ENCODE peak calls at places on chromosomes 11 and 22, in four cellular contexts. B is K562, S is WTC11, Y is H1. A is an unnamed sample.

GRCh38 chr11:132779487-132779886 is 752.8 kb downstream of the OPCML start:
- DNase-seq in B (no peak), S (peak), Y (no peak), A (no peak)

GRCh38 chr11:46278387-46279173 is 1.1 kb downstream of the CREB3L1 start:
- DNase-seq in B (peak), S (peak), Y (peak), A (peak)

GRCh38 chr11:111913997-111914396 is 1.5 kb downstream of the HSPB2 start:
- DNase-seq in B (no peak), S (no peak), Y (no peak), A (no peak)

GRCh38 chr11:130340671-130341319 is 26.1 kb upstream of the ZBTB44 start:
- DNase-seq in B (no peak), S (no peak), Y (no peak), A (no peak)

GRCh38 chr22:44957267-44957905 is 52.4 kb downstream of the PHF21B start:
- DNase-seq in B (no peak), S (peak), Y (no peak), A (no peak)

GRCh38 chr11:86608251-86608799 is 64.1 kb downstream of the ME3 start:
- DNase-seq in B (peak), S (peak), Y (peak), A (peak)

GRCh38 chr11:121929581-121929980 is 186.4 kb downstream of the BLID start:
- DNase-seq in B (no peak), S (peak), Y (no peak), A (peak)

GRCh38 chr11:14746857-14747256 is 103.3 kb downstream of the PDE3B start:
- DNase-seq in B (no peak), S (no peak), Y (no peak), A (no peak)

GRCh38 chr11:299081-299891 is at the start of gene IFITM5:
- DNase-seq in B (no peak), S (peak), Y (no peak), A (no peak)

GRCh38 chr11:10307022-10307410 is 2.1 kb downstream of the ADM start:
- DNase-seq in B (no peak), S (no peak), Y (no peak), A (no peak)

GRCh38 chr11:76604652-76605241 is 65.8 kb downstream of the LRRC32 start:
- DNase-seq in B (no peak), S (no peak), Y (no peak), A (peak)

GRCh38 chr11:12811861-12812260 is 137.6 kb downstream of the TEAD1 start:
- DNase-seq in B (no peak), S (no peak), Y (no peak), A (no peak)

GRCh38 chr22:24186352-24186740 is 5.1 kb downstream of the SUSD2 start:
- DNase-seq in B (no peak), S (no peak), Y (no peak), A (peak)

GRCh38 chr11:117186431-117186761 is 7.9 kb downstream of the SIDT2 start:
- DNase-seq in B (no peak), S (no peak), Y (no peak), A (no peak)

GRCh38 chr11:797300-798092 is 585 bp downstream of the SLC25A22 start:
- DNase-seq in B (peak), S (peak), Y (peak), A (peak)

GRCh38 chr11:129705341-129705740 is 110.3 kb upstream of the TMEM45B start:
- DNase-seq in B (no peak), S (no peak), Y (no peak), A (no peak)

GRCh38 chr11:64285885-64286800 is 495 bp downstream of the GPR137 start:
- DNase-seq in B (no peak), S (no peak), Y (peak), A (peak)

GRCh38 chr11:96213500-96213899 is 129.5 kb downstream of the MAML2 start:
- DNase-seq in B (peak), S (no peak), Y (no peak), A (no peak)

GRCh38 chr11:66328307-66329144 is 7.7 kb downstream of the RIN1 start:
- DNase-seq in B (peak), S (peak), Y (peak), A (peak)

GRCh38 chr11:99686838-99687237 is 666.1 kb downstream of the CNTN5 start:
- DNase-seq in B (no peak), S (no peak), Y (no peak), A (no peak)

GRCh38 chr11:106381895-106382294 is 304.4 kb downstream of the AASDHPPT start:
- DNase-seq in B (no peak), S (no peak), Y (no peak), A (no peak)
- TF ChIP-seq TEAD4 in B (no peak), S (no peak), Y (no peak), A (no peak)

DNA sequence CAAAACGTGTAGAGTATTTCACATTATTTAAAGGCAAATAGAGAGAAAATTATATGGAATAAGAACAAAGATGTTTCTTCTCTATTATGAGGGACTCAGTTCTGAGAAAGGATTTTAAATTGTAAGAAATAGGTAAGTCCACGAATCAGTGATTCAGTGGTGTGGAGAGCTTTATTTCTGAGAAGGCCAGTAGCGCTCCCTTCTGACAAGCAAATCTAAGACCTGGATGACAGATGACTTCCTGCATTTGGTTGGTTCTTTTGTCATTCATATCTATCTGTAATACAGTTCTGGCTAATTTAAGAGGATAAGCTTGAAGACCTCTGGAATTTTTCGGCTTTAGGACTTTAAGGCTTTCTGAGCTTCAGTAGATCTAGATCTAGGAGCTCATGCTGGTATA is 7.0 kb downstream of the CD3E start:
- DNase-seq in B (no peak), S (no peak), Y (no peak), A (no peak)
- TF ChIP-seq TEAD4 in B (no peak), S (no peak), Y (no peak), A (no peak)

GRCh38 chr11:69791266-69791665 is 16.1 kb upstream of the FGF4 start:
- DNase-seq in B (no peak), S (no peak), Y (no peak), A (no peak)
- TF ChIP-seq TEAD4 in B (no peak), S (no peak), Y (no peak), A (peak)

GRCh38 chr11:74686792-74687191 is 44.4 kb downstream of the CHRDL2 start:
- DNase-seq in B (no peak), S (no peak), Y (no peak), A (no peak)
- TF ChIP-seq TEAD4 in B (no peak), S (no peak), Y (no peak), A (no peak)

DNA sequence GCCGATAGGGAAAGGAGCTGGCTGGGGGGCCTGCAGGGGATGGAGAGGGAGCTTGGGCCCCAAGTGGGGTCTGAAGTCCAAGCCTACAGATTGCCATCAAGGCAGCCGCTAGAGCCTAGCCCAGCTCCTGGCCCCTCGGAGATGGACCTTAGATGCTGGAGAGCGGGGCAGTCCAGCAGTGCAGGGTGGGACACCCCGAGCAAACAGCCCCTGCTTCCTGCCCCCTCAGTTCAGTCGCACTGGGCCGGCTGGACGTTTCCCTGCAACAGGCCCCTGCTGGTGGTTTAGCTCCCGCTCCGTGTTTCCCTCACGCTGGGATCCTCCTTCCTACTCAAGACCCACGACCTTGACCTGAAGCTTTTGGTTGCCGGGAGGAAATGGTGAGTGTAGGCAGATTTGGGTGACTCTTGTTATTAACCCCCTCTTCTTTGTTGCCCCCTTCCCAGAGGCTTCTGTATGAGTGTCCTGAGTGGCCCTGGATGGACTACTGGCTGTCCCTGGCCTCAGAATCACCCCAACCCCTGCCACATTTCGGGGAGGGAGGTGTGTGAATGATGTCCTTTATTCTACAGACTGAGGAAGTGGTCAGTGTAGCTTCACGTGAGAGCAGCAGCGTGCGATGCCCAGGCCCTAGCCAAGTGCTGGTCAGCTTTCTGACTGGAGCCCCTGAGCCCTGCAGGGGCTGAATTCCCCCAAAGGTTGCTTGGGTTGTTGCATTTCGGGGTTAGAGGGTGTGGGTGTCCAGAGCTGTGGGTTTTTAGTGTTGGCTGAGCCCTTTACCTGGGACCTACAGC is 2.7 kb downstream of the ST3GAL4 start:
- DNase-seq in B (no peak), S (no peak), Y (no peak), A (no peak)
- TF ChIP-seq TEAD4 in B (no peak), S (no peak), Y (no peak), A (no peak)

GRCh38 chr22:19996694-19997384 is 19.8 kb downstream of the ARVCF start:
- DNase-seq in B (no peak), S (no peak), Y (no peak), A (peak)

GRCh38 chr22:19995611-19996339 is 20.8 kb downstream of the ARVCF start:
- DNase-seq in B (no peak), S (no peak), Y (no peak), A (no peak)

GRCh38 chr22:19998232-19998951 is 18.2 kb downstream of the ARVCF start:
- DNase-seq in B (no peak), S (no peak), Y (no peak), A (peak)

GRCh38 chr22:19998991-19999820 is 17.4 kb downstream of the ARVCF start:
- DNase-seq in B (no peak), S (no peak), Y (no peak), A (peak)

DNA sequence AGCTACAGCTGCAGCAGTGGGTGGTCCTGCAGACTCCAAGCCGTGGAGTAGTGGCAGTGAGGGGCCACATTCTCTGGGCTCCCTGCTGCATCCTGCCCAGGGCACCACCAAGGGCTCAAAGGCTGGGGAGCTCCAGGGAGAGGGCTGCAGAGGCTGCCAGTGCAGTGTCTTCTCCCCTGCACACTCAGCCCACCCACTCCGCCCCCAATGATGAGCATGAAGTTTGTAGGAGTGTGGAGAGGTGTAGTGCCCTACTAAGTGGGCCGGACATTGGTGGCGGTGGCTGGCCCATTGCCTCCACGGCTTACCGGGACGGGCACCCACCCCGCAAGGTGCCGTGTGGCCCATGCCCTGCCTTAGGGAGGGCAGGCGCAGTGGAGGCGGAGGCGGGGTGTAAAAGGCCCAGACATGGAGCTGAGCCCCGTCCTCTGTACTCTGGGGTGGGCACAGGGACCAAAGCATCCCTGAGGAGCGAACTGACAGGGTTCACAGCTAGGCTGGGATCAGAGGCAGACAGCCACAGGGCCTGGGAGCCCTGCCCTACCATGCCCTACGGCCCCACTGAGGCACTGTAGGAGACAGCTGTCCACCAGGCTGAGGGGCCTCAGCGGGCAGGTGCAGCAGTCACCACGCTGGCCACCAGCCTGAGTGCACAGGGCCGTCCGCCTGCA is 18.9 kb downstream of the ARVCF start:
- DNase-seq in B (no peak), S (no peak), Y (no peak), A (no peak)
- TF ChIP-seq TEAD4 in B (no peak), S (no peak), Y (no peak), A (no peak)

GRCh38 chr11:71577469-71578004 is 5.1 kb downstream of the KRTAP5-11 start:
- DNase-seq in B (no peak), S (no peak), Y (no peak), A (no peak)

GRCh38 chr11:71582309-71582895 is at the start of gene KRTAP5-11:
- DNase-seq in B (no peak), S (no peak), Y (no peak), A (no peak)

GRCh38 chr11:71574418-71574817 is 8.3 kb downstream of the KRTAP5-11 start:
- DNase-seq in B (no peak), S (no peak), Y (no peak), A (no peak)

GRCh38 chr11:71581826-71582225 is 849 bp downstream of the KRTAP5-11 start:
- DNase-seq in B (no peak), S (no peak), Y (no peak), A (no peak)

GRCh38 chr11:71580057-71581003 is 2.3 kb downstream of the KRTAP5-11 start:
- DNase-seq in B (peak), S (peak), Y (no peak), A (peak)
- TF ChIP-seq TEAD4 in B (no peak), S (no peak), Y (no peak), A (no peak)